ENCODE peak calls at places on chromosomes 6 and 20, in eight cellular contexts. L is SJSA1; Z is GM19239; O is GM03348; D is fibroblast of the conjunctiva; C is NCI-H446; V is stimulated activated naive CD4-positive, alpha-beta T cell; B is putamen. Q is an unnamed sample.

GRCh38 chr6:30612213-30612612 is 4.8 kb downstream of the PPP1R10 start:
- DNase-seq in L (no peak), Z (no peak), O (peak), D (no peak), C (no peak), V (no peak), B (no peak), Q (peak)

GRCh38 chr20:3766832-3767433 is 620 bp downstream of the ADISSP start:
- DNase-seq in L (no peak), Z (no peak), O (no peak), D (no peak), C (no peak), V (peak), B (no peak), Q (no peak)

GRCh38 chr6:161439093-161439492 is 165.2 kb upstream of the AGPAT4 start:
- DNase-seq in L (peak), Z (no peak), O (peak), D (peak), C (no peak), V (no peak), B (peak), Q (peak)

GRCh38 chr6:90144396-90144795 is 152.2 kb downstream of the BACH2 start:
- DNase-seq in L (no peak), Z (no peak), O (no peak), D (no peak), C (no peak), V (no peak), B (no peak), Q (no peak)

GRCh38 chr6:168196385-168196860 is 117.4 kb upstream of the FRMD1 start:
- DNase-seq in L (peak), Z (no peak), O (no peak), D (no peak), C (no peak), V (no peak), B (no peak), Q (no peak)

GRCh38 chr6:11381801-11382513 is 149.5 kb upstream of the NEDD9 start:
- DNase-seq in L (no peak), Z (no peak), O (no peak), D (no peak), C (no peak), V (peak), B (no peak), Q (no peak)

GRCh38 chr6:85670573-85670972 is 27.9 kb upstream of the SYNCRIP start:
- DNase-seq in L (no peak), Z (no peak), O (no peak), D (peak), C (no peak), V (no peak), B (no peak), Q (no peak)

GRCh38 chr6:162728177-162728571 is 400 bp downstream of the PACRG start:
- DNase-seq in L (no peak), Z (no peak), O (peak), D (no peak), C (no peak), V (no peak), B (peak), Q (no peak)

GRCh38 chr20:20513720-20514119 is 145.8 kb downstream of the INSM1 start:
- DNase-seq in L (no peak), Z (no peak), O (no peak), D (no peak), C (no peak), V (no peak), B (no peak), Q (no peak)

GRCh38 chr20:32526561-32526960 is 58.6 kb downstream of the NOL4L start:
- DNase-seq in L (no peak), Z (no peak), O (no peak), D (no peak), C (no peak), V (no peak), B (no peak), Q (no peak)

GRCh38 chr6:164106345-164106769 is 691.8 kb downstream of the QKI start:
- DNase-seq in L (no peak), Z (no peak), O (peak), D (no peak), C (no peak), V (no peak), B (no peak), Q (no peak)

GRCh38 chr20:63134201-63134612 is 81.7 kb downstream of the YTHDF1 start:
- DNase-seq in L (no peak), Z (no peak), O (no peak), D (no peak), C (no peak), V (no peak), B (no peak), Q (no peak)

GRCh38 chr6:150345786-150346185 is 23.0 kb upstream of the IYD start:
- DNase-seq in L (no peak), Z (no peak), O (no peak), D (no peak), C (no peak), V (no peak), B (no peak), Q (no peak)

GRCh38 chr6:35413911-35414310 is 38.2 kb upstream of the FANCE start:
- DNase-seq in L (no peak), Z (no peak), O (no peak), D (no peak), C (no peak), V (no peak), B (no peak), Q (no peak)

GRCh38 chr6:34324738-34325444 is 67.6 kb downstream of the NUDT3 start:
- DNase-seq in L (no peak), Z (no peak), O (peak), D (peak), C (peak), V (no peak), B (no peak), Q (no peak)

GRCh38 chr6:1730882-1731281 is 121.2 kb downstream of the FOXC1 start:
- DNase-seq in L (no peak), Z (no peak), O (no peak), D (no peak), C (no peak), V (no peak), B (no peak), Q (no peak)

GRCh38 chr6:157464653-157465535 is 83.9 kb downstream of the ZDHHC14 start:
- DNase-seq in L (no peak), Z (peak), O (no peak), D (no peak), C (no peak), V (no peak), B (no peak), Q (no peak)

GRCh38 chr6:2665169-2666070 is 85.3 kb downstream of the MYLK4 start:
- DNase-seq in L (no peak), Z (no peak), O (no peak), D (no peak), C (no peak), V (no peak), B (no peak), Q (no peak)

GRCh38 chr20:44765091-44765490 is 19.4 kb downstream of the KCNK15 start:
- DNase-seq in L (no peak), Z (no peak), O (no peak), D (no peak), C (no peak), V (no peak), B (no peak), Q (no peak)

GRCh38 chr20:63317061-63317460 is 24.1 kb downstream of the COL20A1 start:
- DNase-seq in L (no peak), Z (no peak), O (no peak), D (no peak), C (no peak), V (no peak), B (no peak), Q (no peak)

GRCh38 chr20:10225439-10226080 is 6.9 kb downstream of the SNAP25 start:
- DNase-seq in L (no peak), Z (no peak), O (no peak), D (no peak), C (no peak), V (no peak), B (no peak), Q (peak)

GRCh38 chr6:53611342-53611741 is 54.2 kb downstream of the KLHL31 start:
- DNase-seq in L (no peak), Z (no peak), O (no peak), D (no peak), C (no peak), V (no peak), B (no peak), Q (no peak)

GRCh38 chr20:19816386-19816785 is 58.3 kb downstream of the RIN2 start:
- DNase-seq in L (no peak), Z (no peak), O (no peak), D (no peak), C (no peak), V (no peak), B (no peak), Q (no peak)

GRCh38 chr6:51495016-51495805 is 592.2 kb downstream of the PKHD1 start:
- DNase-seq in L (no peak), Z (no peak), O (no peak), D (no peak), C (no peak), V (no peak), B (peak), Q (no peak)

GRCh38 chr20:7585126-7585679 is 355.1 kb downstream of the HAO1 start:
- DNase-seq in L (no peak), Z (no peak), O (no peak), D (no peak), C (no peak), V (no peak), B (no peak), Q (no peak)

GRCh38 chr6:88855521-88856152 is 107.8 kb downstream of the RNGTT start:
- DNase-seq in L (no peak), Z (no peak), O (no peak), D (no peak), C (peak), V (no peak), B (no peak), Q (no peak)

GRCh38 chr20:986733-987355 is 15.3 kb downstream of the RSPO4 start:
- DNase-seq in L (no peak), Z (no peak), O (no peak), D (no peak), C (no peak), V (no peak), B (no peak), Q (no peak)

GRCh38 chr6:14932485-14933178 is 313.2 kb upstream of the JARID2 start:
- DNase-seq in L (no peak), Z (no peak), O (no peak), D (no peak), C (no peak), V (no peak), B (peak), Q (no peak)

GRCh38 chr6:63565058-63565726 is 7.1 kb upstream of the LOC128125822 start:
- DNase-seq in L (no peak), Z (no peak), O (no peak), D (no peak), C (no peak), V (no peak), B (no peak), Q (no peak)